ENCODE peak calls at places on chromosomes 1 and 21, in seven cellular contexts. S, Q, N, P, U, M and E are unnamed samples.

GRCh38 chr1:234538930-234539649 is 60.1 kb upstream of the TARBP1 start:
- DNase-seq in M (no peak), P (no peak), U (no peak), Q (no peak), N (no peak), S (no peak), E (no peak)

GRCh38 chr1:59653968-59654367 is 160.8 kb upstream of the HOOK1 start:
- DNase-seq in U (no peak), S (no peak), P (no peak), M (no peak), Q (no peak), N (no peak), E (no peak)

GRCh38 chr1:233620065-233620464 is 6.2 kb downstream of the KCNK1 start:
- DNase-seq in S (no peak), U (no peak), P (no peak), Q (no peak), N (no peak), M (no peak), E (no peak)

GRCh38 chr21:43266534-43266933 is 97.7 kb downstream of the CRYAA start:
- DNase-seq in U (no peak), P (no peak), M (no peak), S (no peak), Q (no peak), N (no peak), E (no peak)

GRCh38 chr1:229691362-229691761 is 65.3 kb downstream of the URB2 start:
- DNase-seq in N (no peak), P (no peak), Q (no peak), S (no peak), M (no peak), U (no peak), E (no peak)

GRCh38 chr1:1358433-1359201 is at the start of gene MXRA8:
- DNase-seq in U (peak; percentile 92), N (no peak), P (no peak), M (peak; percentile 58), Q (no peak), S (peak; percentile 84), E (no peak)

GRCh38 chr1:36807262-36807661 is 227.1 kb downstream of the GRIK3 start:
- DNase-seq in P (no peak), N (no peak), M (no peak), U (no peak), Q (no peak), S (no peak), E (no peak)

GRCh38 chr1:226677121-226678020 is 61.7 kb downstream of the ITPKB start:
- DNase-seq in Q (no peak), N (peak; percentile 71), U (peak; percentile 96), P (peak; percentile 65), M (no peak), S (peak; percentile 75), E (peak; percentile 70)

GRCh38 chr1:169692766-169693460 is 18.5 kb downstream of the SELL start:
- DNase-seq in S (no peak), Q (no peak), M (no peak), N (no peak), U (no peak), P (peak; percentile 21), E (no peak)

GRCh38 chr1:172826096-172826741 is 167.3 kb downstream of the FASLG start:
- DNase-seq in Q (no peak), N (no peak), M (peak; percentile 73), P (no peak), U (peak; percentile 77), S (peak; percentile 78), E (peak; percentile 80)

GRCh38 chr1:88566615-88567387 is 117.3 kb upstream of the PKN2 start:
- DNase-seq in N (no peak), U (no peak), P (no peak), Q (no peak), S (no peak), M (peak; percentile 30), E (no peak)

GRCh38 chr1:203572134-203572625 is 54.5 kb upstream of the ATP2B4 start:
- DNase-seq in Q (no peak), S (no peak), P (no peak), M (peak; percentile 91), U (peak; percentile 35), N (no peak), E (peak; percentile 63)

GRCh38 chr1:19101244-19101643 is 108.8 kb downstream of the UBR4 start:
- DNase-seq in N (no peak), M (no peak), S (peak; percentile 48), Q (no peak), P (no peak), U (no peak), E (no peak)

GRCh38 chr1:39474810-39475209 is 16.6 kb upstream of the BMP8A start:
- DNase-seq in M (no peak), Q (no peak), U (no peak), S (no peak), N (no peak), P (no peak), E (no peak)

GRCh38 chr1:233904979-233905415 is 521 bp downstream of the SLC35F3 start:
- DNase-seq in P (no peak), Q (no peak), U (no peak), S (no peak), M (no peak), N (no peak), E (no peak)

GRCh38 chr21:21806711-21807597 is 808.7 kb downstream of the NCAM2 start:
- DNase-seq in M (no peak), N (no peak), P (no peak), U (no peak), Q (no peak), S (no peak), E (no peak)

GRCh38 chr1:71228236-71228635 is 147.4 kb upstream of the ZRANB2 start:
- DNase-seq in N (no peak), M (no peak), S (no peak), Q (no peak), U (no peak), P (no peak), E (no peak)